ENCODE peak calls at places on chromosome 13, in four cellular contexts. X is SK-N-SH, I is K562, N is GM12878. U is an unnamed sample.

GRCh38 chr13:111474136-111475002 is 153.9 kb downstream of the TEX29 start:
- DNase-seq in X (peak), N (no peak), I (peak), U (peak)

GRCh38 chr13:111861766-111862366 is 205.1 kb upstream of the SOX1 start:
- DNase-seq in I (no peak), N (no peak), X (no peak), U (peak)

GRCh38 chr13:42422681-42423080 is 150.7 kb downstream of the AKAP11 start:
- DNase-seq in N (no peak), I (no peak), X (no peak), U (no peak)

GRCh38 chr13:48818495-48818961 is 157.2 kb upstream of the FNDC3A start:
- DNase-seq in N (no peak), I (no peak), X (no peak), U (no peak)

GRCh38 chr13:94968757-94969086 is 256.4 kb upstream of the SOX21 start:
- DNase-seq in I (no peak), N (no peak), X (no peak), U (no peak)

GRCh38 chr13:40109324-40109958 is 454.0 kb downstream of the COG6 start:
- DNase-seq in X (no peak), N (no peak), I (no peak), U (no peak)

GRCh38 chr13:99124695-99125334 is 75.8 kb upstream of the UBAC2 start:
- DNase-seq in X (no peak), N (peak), I (no peak), U (no peak)

GRCh38 chr13:40552895-40553294 is 113.5 kb downstream of the FOXO1 start:
- DNase-seq in I (no peak), X (no peak), N (no peak), U (no peak)

GRCh38 chr13:79901336-79901735 is 420.4 kb downstream of the NDFIP2 start:
- DNase-seq in X (no peak), I (no peak), N (no peak), U (no peak)

GRCh38 chr13:98333481-98333880 is 156.4 kb upstream of the RNF113B start:
- DNase-seq in I (no peak), X (no peak), N (no peak), U (no peak)

GRCh38 chr13:42707596-42707995 is 73.8 kb upstream of the FAM216B start:
- DNase-seq in I (no peak), X (no peak), N (no peak), U (no peak)

GRCh38 chr13:22106058-22106457 is 435.2 kb downstream of the FGF9 start:
- DNase-seq in I (no peak), N (no peak), X (no peak), U (no peak)

GRCh38 chr13:108220042-108220441 is 1.9 kb downstream of the ABHD13 start:
- DNase-seq in X (no peak), I (no peak), N (no peak), U (no peak)

GRCh38 chr13:98143601-98144500 is 957 bp downstream of the FARP1 start:
- DNase-seq in N (no peak), X (peak), I (no peak), U (no peak)

GRCh38 chr13:105591308-105591707 is 944.2 kb downstream of the EFNB2 start:
- DNase-seq in I (no peak), X (no peak), N (no peak), U (no peak)

GRCh38 chr13:70253834-70254233 is 145.6 kb upstream of the KLHL1 start:
- DNase-seq in I (no peak), X (no peak), N (no peak), U (no peak)

GRCh38 chr13:61024046-61024445 is 391.6 kb downstream of the PCDH20 start:
- DNase-seq in N (no peak), I (no peak), X (no peak), U (no peak)

GRCh38 chr13:94731028-94731427 is 18.7 kb upstream of the SOX21 start:
- DNase-seq in I (no peak), N (no peak), X (no peak), U (no peak)

GRCh38 chr13:27476943-27477681 is 26.7 kb upstream of the MTIF3 start:
- DNase-seq in I (no peak), X (no peak), N (no peak), U (no peak)

GRCh38 chr13:100495455-100495854 is 93.1 kb downstream of the GGACT start:
- DNase-seq in N (no peak), I (no peak), X (no peak), U (no peak)

GRCh38 chr13:98541701-98542203 is 35.2 kb downstream of the STK24 start:
- DNase-seq in N (no peak), I (no peak), X (peak), U (no peak)

GRCh38 chr13:98275711-98276171 is 98.7 kb upstream of the RNF113B start:
- DNase-seq in X (no peak), I (no peak), N (no peak), U (no peak)

GRCh38 chr13:77391475-77391874 is 64.6 kb upstream of the MYCBP2 start:
- DNase-seq in I (no peak), X (no peak), N (no peak), U (no peak)

GRCh38 chr13:77388944-77389616 is 62.2 kb upstream of the MYCBP2 start:
- DNase-seq in X (no peak), I (no peak), N (no peak), U (no peak)

GRCh38 chr13:77387607-77388200 is 60.8 kb upstream of the MYCBP2 start:
- DNase-seq in I (no peak), N (no peak), X (no peak), U (no peak)

GRCh38 chr13:77390391-77390790 is 63.5 kb upstream of the MYCBP2 start:
- DNase-seq in I (no peak), N (no peak), X (no peak), U (no peak)

GRCh38 chr13:77389617-77389984 is 62.7 kb upstream of the MYCBP2 start:
- DNase-seq in X (no peak), N (peak), I (no peak), U (no peak)
- TF ChIP-seq NRF1 in X (no peak), N (no peak), I (no peak), U (no peak)

GRCh38 chr13:36163809-36164308 is 32.7 kb upstream of the DCLK1 start:
- DNase-seq in I (no peak), N (no peak), X (peak), U (no peak)
- TF ChIP-seq NRF1 in I (no peak), N (no peak), X (no peak), U (no peak)

GRCh38 chr13:101544979-101545378 is 92.5 kb downstream of the ITGBL1 start:
- DNase-seq in X (no peak), I (no peak), N (no peak), U (no peak)

GRCh38 chr13:101545521-101545920 is 93.0 kb downstream of the ITGBL1 start:
- DNase-seq in N (no peak), X (no peak), I (no peak), U (no peak)
- TF ChIP-seq NRF1 in N (no peak), X (no peak), I (no peak), U (no peak)

GRCh38 chr13:57633141-57633949 is 1.8 kb downstream of the PCDH17 start:
- DNase-seq in N (no peak), X (peak), I (no peak), U (no peak)
- TF ChIP-seq NRF1 in N (no peak), X (no peak), I (no peak), U (no peak)

U was measured in H1.